ENCODE peak calls at places on chromosomes 11 and 22, in eight cellular contexts. E is PC-3, U is neuronal stem cell, F is HepG2, W is K562, T is HCT116, V is DND-41, C is IMR-90. O is an unnamed sample.

GRCh38 chr22:50444663-50445062 is 30.2 kb downstream of the SBF1 start:
- DNase-seq in W (no peak), V (no peak), C (peak), E (peak), F (no peak), U (no peak), T (peak), O (no peak)

GRCh38 chr22:43860831-43861230 is 1.5 kb downstream of the SULT4A1 start:
- DNase-seq in V (no peak), F (no peak), U (no peak), E (no peak), C (no peak), W (no peak), T (no peak), O (no peak)

GRCh38 chr11:119774180-119774763 is 45.3 kb upstream of the NECTIN1 start:
- DNase-seq in V (peak), U (peak), T (no peak), E (peak), F (peak), C (peak), W (no peak), O (no peak)

GRCh38 chr11:14746857-14747256 is 103.3 kb downstream of the PDE3B start:
- DNase-seq in W (no peak), V (peak), T (no peak), E (no peak), U (no peak), C (no peak), F (no peak), O (no peak)

GRCh38 chr11:73322111-73322985 is 14.3 kb downstream of the ARHGEF17 start:
- DNase-seq in U (no peak), T (no peak), F (no peak), E (no peak), W (no peak), V (no peak), C (peak), O (no peak)

GRCh38 chr11:75204012-75204674 is 36.4 kb upstream of the TPBGL start:
- DNase-seq in W (no peak), F (peak), E (no peak), T (no peak), U (no peak), C (no peak), V (no peak), O (no peak)

GRCh38 chr11:35515224-35515623 is 10.2 kb downstream of the PAMR1 start:
- DNase-seq in U (no peak), F (no peak), C (peak), W (no peak), T (no peak), E (no peak), V (no peak), O (no peak)

GRCh38 chr22:49036513-49036912 is 791.2 kb downstream of the BRD1 start:
- DNase-seq in V (no peak), F (no peak), C (no peak), W (no peak), U (no peak), E (no peak), T (no peak), O (no peak)

GRCh38 chr11:125091247-125091876 is 20.1 kb downstream of the TMEM218 start:
- DNase-seq in W (peak), C (peak), T (no peak), V (peak), E (peak), F (peak), U (peak), O (peak)

GRCh38 chr22:32307617-32308016 is 50.0 kb upstream of the RFPL3 start:
- DNase-seq in W (no peak), U (no peak), V (no peak), E (no peak), C (no peak), F (no peak), T (no peak), O (no peak)

DNA sequence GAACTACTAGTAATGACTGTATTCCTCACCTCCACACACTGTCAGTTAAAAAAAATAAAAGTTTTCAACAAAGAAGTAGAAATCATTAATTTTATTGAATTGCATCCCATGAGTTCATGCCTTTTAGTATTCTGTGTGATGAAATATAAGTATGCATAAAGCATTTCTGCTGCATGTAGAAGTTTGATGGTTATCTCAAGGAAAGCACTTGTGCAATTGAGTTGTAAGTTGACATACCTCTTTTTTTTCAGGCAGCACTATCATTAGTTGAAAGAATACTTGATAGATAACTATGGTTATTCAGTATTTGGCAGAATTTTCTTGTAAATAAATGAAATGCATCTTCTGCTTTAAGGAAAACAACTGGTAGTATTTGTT is 104.4 kb downstream of the STIM1 start:
- DNase-seq in T (no peak), C (peak), U (no peak), F (no peak), E (no peak), W (no peak), V (no peak), O (no peak)
- H3K9ac ChIP-seq in T (no peak), C (no peak), U (no peak), F (no peak), E (no peak), W (no peak), V (no peak), O (no peak)

GRCh38 chr11:64675417-64676252 is 47.4 kb downstream of the NRXN2 start:
- DNase-seq in T (no peak), W (no peak), V (no peak), F (no peak), E (peak), C (peak), U (no peak), O (no peak)
- H3K9ac ChIP-seq in T (no peak), W (no peak), V (no peak), F (no peak), E (no peak), C (no peak), U (peak), O (no peak)

GRCh38 chr11:568306-569259 is 7.7 kb upstream of the PHRF1 start:
- DNase-seq in F (peak), W (peak), E (peak), C (peak), T (peak), V (peak), U (peak), O (peak)

GRCh38 chr11:567629-568258 is 7.0 kb downstream of the RASSF7 start:
- DNase-seq in T (no peak), U (no peak), C (no peak), F (no peak), V (no peak), W (no peak), E (no peak), O (no peak)

GRCh38 chr11:565921-566509 is 5.2 kb downstream of the RASSF7 start:
- DNase-seq in T (no peak), V (no peak), F (peak), E (no peak), C (no peak), W (no peak), U (no peak), O (no peak)

GRCh38 chr11:569273-569885 is 6.9 kb upstream of the PHRF1 start:
- DNase-seq in T (no peak), W (no peak), U (no peak), E (no peak), F (no peak), C (no peak), V (no peak), O (no peak)

GRCh38 chr11:567036-567628 is 6.4 kb downstream of the RASSF7 start:
- DNase-seq in U (no peak), W (no peak), T (no peak), C (no peak), V (no peak), F (no peak), E (no peak), O (no peak)
- H3K9ac ChIP-seq in U (no peak), W (peak), T (no peak), C (peak), V (peak), F (peak), E (peak), O (no peak)

GRCh38 chr11:104965735-104966134 is 2.6 kb downstream of the CASP4 start:
- DNase-seq in W (no peak), E (peak), V (no peak), C (no peak), T (no peak), F (no peak), U (no peak), O (no peak)

GRCh38 chr11:104968365-104968855 is at the start of gene CASP4:
- DNase-seq in T (peak), C (peak), F (peak), E (peak), U (no peak), W (no peak), V (peak), O (peak)

GRCh38 chr11:104967493-104968364 is 645 bp downstream of the CASP4 start:
- DNase-seq in U (no peak), F (no peak), W (no peak), V (no peak), C (peak), T (no peak), E (peak), O (no peak)

GRCh38 chr11:104970756-104971155 is 2.4 kb upstream of the CASP4 start:
- DNase-seq in T (no peak), C (no peak), E (no peak), V (no peak), F (no peak), W (no peak), U (no peak), O (no peak)

DNA sequence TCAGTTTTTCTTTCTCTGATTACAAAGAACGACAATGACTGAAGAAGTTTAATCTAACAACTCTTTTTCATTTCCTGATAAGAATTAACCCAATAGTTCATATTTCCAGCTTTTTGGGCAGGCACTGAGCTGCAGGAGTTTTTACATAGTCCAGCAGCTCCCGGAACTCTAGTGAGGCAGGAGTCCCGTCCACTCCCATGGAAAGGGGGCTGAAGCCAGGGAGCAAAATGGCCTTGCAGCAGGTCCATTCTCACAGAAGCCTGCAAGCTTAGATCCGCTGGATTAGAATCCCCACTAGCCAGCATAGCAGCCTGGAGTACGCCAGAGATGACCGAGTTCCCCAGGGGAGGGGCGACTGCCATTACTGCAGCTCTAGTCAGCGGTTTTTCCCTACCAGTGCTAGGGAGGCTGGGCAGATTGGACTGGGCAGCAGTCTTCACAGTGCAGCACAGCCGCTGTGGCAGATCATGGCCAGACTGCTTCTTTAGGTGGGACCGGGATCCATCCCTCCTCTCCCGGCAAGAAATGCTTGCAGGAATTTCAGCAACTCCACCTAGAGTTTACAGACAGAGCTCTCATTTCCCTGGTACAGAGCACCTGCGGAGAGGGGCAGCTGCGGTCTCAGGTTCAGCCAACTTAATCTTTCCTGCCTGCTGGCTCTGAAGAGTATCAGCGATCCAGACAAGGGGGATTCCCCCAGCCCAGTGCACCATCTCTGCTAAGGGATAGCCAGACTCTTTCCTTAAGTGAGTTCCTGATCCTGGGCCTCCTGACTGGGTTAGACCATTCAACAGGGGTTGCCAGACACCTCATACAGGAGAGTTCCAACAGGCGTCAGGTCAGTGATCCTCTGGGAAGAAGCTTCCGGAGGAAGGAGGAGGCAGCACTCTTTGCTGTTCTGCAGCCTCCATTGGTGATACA is 742 bp upstream of the CASP4 start:
- DNase-seq in W (no peak), T (no peak), U (no peak), E (peak), V (peak), C (peak), F (peak), O (no peak)
- H3K9ac ChIP-seq in W (no peak), T (peak), U (no peak), E (peak), V (peak), C (peak), F (peak), O (peak)

GRCh38 chr11:131893988-131894387 is 523.6 kb downstream of the NTM start:
- DNase-seq in V (no peak), T (no peak), F (no peak), W (no peak), C (no peak), E (no peak), U (no peak), O (no peak)
- H3K9ac ChIP-seq in V (no peak), T (no peak), F (no peak), W (no peak), C (no peak), E (no peak), U (no peak), O (no peak)

DNA sequence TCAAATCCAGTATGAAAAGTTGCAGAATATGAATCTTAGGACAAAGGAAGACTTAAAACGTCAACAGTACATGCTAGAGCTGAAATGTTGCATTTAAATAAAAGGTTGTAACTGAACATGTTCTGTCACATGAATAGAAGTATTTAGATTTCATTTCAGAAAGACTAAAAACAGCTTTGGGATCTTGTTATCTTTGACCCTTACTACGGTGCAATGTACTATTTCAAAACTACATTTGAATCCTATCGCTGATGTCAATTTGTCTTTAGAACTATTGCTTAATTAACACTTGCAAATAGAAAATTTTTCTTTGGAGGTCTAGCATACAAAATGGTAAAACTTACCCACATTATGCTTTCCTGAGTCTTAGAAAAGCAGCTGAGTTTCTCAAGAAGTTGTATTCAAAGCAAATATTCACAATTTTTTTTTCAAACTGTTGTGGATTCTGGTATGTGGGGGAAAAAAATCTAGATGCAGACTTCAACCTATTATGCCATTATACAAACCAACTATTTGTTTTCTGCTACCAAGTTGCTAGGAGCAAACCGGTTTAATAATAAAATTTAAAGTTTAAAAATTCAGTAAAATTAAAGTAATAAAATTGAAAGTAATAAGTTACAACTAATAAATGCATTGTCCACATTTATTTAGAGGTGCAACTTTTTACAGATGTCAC is 25.4 kb downstream of the CSTF3 start:
- DNase-seq in F (no peak), V (no peak), E (no peak), U (no peak), W (no peak), T (no peak), C (no peak), O (no peak)
- H3K9ac ChIP-seq in F (no peak), V (no peak), E (no peak), U (no peak), W (no peak), T (no peak), C (no peak), O (peak)

GRCh38 chr11:129445226-129445625 is 69.6 kb downstream of the BARX2 start:
- DNase-seq in V (no peak), U (no peak), E (no peak), T (no peak), F (no peak), W (no peak), C (no peak), O (no peak)

GRCh38 chr11:129451524-129451923 is 75.9 kb downstream of the BARX2 start:
- DNase-seq in W (no peak), F (no peak), C (no peak), U (no peak), E (peak), V (no peak), T (no peak), O (no peak)

GRCh38 chr11:129444274-129444673 is 68.6 kb downstream of the BARX2 start:
- DNase-seq in W (no peak), T (no peak), F (no peak), V (no peak), E (no peak), U (no peak), C (no peak), O (no peak)

GRCh38 chr11:129446572-129446971 is 70.9 kb downstream of the BARX2 start:
- DNase-seq in U (no peak), W (no peak), E (no peak), C (no peak), T (no peak), V (no peak), F (no peak), O (no peak)

DNA sequence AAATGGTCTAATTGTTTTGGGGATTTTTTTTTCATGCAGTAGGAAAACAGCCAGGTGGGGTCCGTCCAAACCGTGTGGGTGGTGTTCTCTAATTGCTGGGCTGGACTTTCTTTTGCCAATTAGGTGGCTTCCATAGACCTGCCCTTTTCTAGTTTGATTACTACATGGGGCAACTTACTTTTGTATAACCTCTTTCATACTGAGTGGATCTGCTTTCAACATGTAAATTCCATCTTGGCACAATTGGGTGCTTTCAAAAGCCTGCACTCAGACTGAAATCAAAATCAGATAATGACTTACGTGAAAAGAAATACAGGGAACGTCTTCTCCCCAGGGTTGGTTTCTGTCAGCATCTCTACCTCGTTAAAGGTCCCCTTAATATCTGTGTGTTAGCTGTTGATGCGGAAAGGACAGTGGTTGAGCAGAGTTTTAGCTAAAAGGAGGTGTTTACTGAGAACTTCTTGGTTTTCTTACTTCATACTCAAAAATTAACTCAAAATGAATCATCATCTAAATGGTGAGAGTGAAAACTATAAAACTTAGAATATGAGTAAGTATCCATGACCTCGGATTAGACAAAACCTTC is 72.1 kb downstream of the BARX2 start:
- DNase-seq in T (no peak), C (no peak), V (no peak), F (no peak), W (no peak), U (no peak), E (no peak), O (no peak)
- H3K9ac ChIP-seq in T (no peak), C (no peak), V (no peak), F (no peak), W (no peak), U (no peak), E (no peak), O (no peak)

DNA sequence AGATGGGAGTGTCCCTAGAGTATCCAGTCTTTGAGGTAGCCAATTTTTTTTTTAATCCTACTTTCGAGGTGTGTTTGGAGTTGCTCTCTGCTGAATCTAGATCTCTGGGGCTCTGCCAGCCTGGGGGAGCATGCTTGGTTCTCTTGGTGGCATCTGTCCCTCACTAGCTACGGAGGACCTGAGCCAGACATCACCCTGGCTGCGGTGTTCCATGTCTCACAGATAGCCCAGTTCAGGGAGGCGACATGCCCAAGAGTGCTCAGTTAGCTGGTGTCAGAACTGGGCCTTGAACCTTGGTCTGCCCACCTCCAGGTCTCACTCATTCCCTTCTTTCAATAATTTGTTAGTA is 502 bp downstream of the HMOX1 start:
- DNase-seq in F (no peak), E (no peak), T (no peak), U (no peak), W (no peak), C (no peak), V (no peak), O (no peak)
- H3K9ac ChIP-seq in F (peak), E (peak), T (peak), U (no peak), W (no peak), C (peak), V (no peak), O (no peak)

DNA sequence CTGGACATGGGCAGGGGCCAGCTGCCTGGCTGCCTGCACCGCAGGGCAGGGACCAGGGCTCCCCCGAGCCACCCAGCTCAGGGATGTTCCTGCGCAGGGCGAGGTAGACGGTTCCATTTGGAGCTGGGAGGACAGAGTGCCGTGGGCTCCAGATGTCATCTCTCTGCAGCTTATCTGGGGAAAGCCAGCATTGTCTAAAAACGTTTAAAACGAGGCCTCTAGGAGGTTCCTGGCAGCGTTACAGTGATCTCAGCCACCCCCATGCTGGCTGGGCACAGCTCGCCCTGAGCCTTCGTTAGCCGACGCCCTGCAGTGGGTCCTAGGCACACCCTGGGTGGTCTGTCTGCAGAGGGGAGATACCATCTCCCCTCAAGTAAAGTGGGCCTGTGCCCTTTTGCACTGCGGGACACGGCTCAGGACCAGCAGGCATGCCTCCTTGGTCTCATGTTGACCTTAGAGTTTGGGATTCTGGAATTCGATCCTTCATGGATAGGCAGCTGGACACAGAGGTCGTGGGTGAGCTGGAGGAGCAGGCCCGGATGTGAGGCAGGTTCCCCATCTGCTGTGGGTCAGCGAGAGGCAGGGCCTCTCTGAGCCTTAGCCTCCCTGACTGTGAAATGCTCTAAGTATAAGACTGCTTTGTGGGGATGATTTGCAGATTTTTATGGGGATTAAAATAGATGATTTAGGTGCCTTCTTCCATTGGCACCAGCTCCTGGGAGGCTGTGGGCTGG is 14.1 kb downstream of the SYNGR1 start:
- DNase-seq in T (no peak), W (peak), F (no peak), E (no peak), V (no peak), U (no peak), C (no peak), O (no peak)
- H3K9ac ChIP-seq in T (no peak), W (peak), F (no peak), E (no peak), V (no peak), U (no peak), C (no peak), O (no peak)

O was measured in SK-N-MC.